ENCODE peak calls at places on chromosomes 6 and 20, in five cellular contexts. One of them, this sample, is unnamed.

GRCh38 chr6:45801471-45802289 is 214.0 kb downstream of the CLIC5 start:
- DNase-seq in H9: no peak
- DNase-seq in endodermal cell: no peak
- DNase-seq in psoas muscle: no peak
- DNase-seq in breast epithelium: no peak
- DNase-seq in this sample: no peak

GRCh38 chr6:33958208-33958862 is 154.5 kb upstream of the MLN start:
- DNase-seq in H9: peak; percentile 68
- DNase-seq in endodermal cell: peak; percentile 86
- DNase-seq in psoas muscle: no peak
- DNase-seq in breast epithelium: no peak
- DNase-seq in this sample: no peak

GRCh38 chr6:151063339-151063738 is 176.4 kb upstream of the AKAP12 start:
- DNase-seq in H9: no peak
- DNase-seq in endodermal cell: no peak
- DNase-seq in psoas muscle: no peak
- DNase-seq in breast epithelium: no peak
- DNase-seq in this sample: no peak

GRCh38 chr6:16064687-16065086 is 64.2 kb upstream of the MYLIP start:
- DNase-seq in H9: peak; percentile 87
- DNase-seq in endodermal cell: peak; percentile 72
- DNase-seq in psoas muscle: no peak
- DNase-seq in breast epithelium: no peak
- DNase-seq in this sample: peak; percentile 57

GRCh38 chr6:126657556-126658129 is 317.7 kb downstream of the CENPW start:
- DNase-seq in H9: no peak
- DNase-seq in endodermal cell: peak; percentile 49
- DNase-seq in psoas muscle: no peak
- DNase-seq in breast epithelium: no peak
- DNase-seq in this sample: no peak

GRCh38 chr6:156720739-156721714 is 56.2 kb upstream of the ARID1B start:
- DNase-seq in H9: peak; percentile 83
- DNase-seq in endodermal cell: peak; percentile 88
- DNase-seq in psoas muscle: no peak
- DNase-seq in breast epithelium: peak; percentile 68
- DNase-seq in this sample: peak; percentile 71

GRCh38 chr6:53432318-53433161 is 83.8 kb upstream of the ELOVL5 start:
- DNase-seq in H9: no peak
- DNase-seq in endodermal cell: no peak
- DNase-seq in psoas muscle: no peak
- DNase-seq in breast epithelium: no peak
- DNase-seq in this sample: no peak

GRCh38 chr20:63556873-63557478 is 3.0 kb downstream of the FNDC11 start:
- DNase-seq in H9: no peak
- DNase-seq in endodermal cell: no peak
- DNase-seq in psoas muscle: no peak
- DNase-seq in breast epithelium: no peak
- DNase-seq in this sample: no peak

GRCh38 chr6:167721291-167721690 is 105.4 kb upstream of the AFDN start:
- DNase-seq in H9: no peak
- DNase-seq in endodermal cell: peak; percentile 40
- DNase-seq in psoas muscle: no peak
- DNase-seq in breast epithelium: no peak
- DNase-seq in this sample: no peak

GRCh38 chr6:21229061-21229460 is 364.5 kb upstream of the SOX4 start:
- DNase-seq in H9: no peak
- DNase-seq in endodermal cell: no peak
- DNase-seq in psoas muscle: no peak
- DNase-seq in breast epithelium: no peak
- DNase-seq in this sample: no peak

GRCh38 chr6:51339728-51340127 is 521.1 kb downstream of the TFAP2B start:
- DNase-seq in H9: peak; percentile 29
- DNase-seq in endodermal cell: peak; percentile 76
- DNase-seq in psoas muscle: no peak
- DNase-seq in breast epithelium: no peak
- DNase-seq in this sample: peak; percentile 7

GRCh38 chr6:25942561-25943147 is 12.2 kb upstream of the SLC17A2 start:
- DNase-seq in H9: no peak
- DNase-seq in endodermal cell: no peak
- DNase-seq in psoas muscle: no peak
- DNase-seq in breast epithelium: no peak
- DNase-seq in this sample: no peak

GRCh38 chr6:13135152-13135551 is 193.2 kb downstream of the TBC1D7 start:
- DNase-seq in H9: no peak
- DNase-seq in endodermal cell: peak; percentile 50
- DNase-seq in psoas muscle: no peak
- DNase-seq in breast epithelium: no peak
- DNase-seq in this sample: no peak

GRCh38 chr6:128990349-128990748 is 107.4 kb downstream of the LAMA2 start:
- DNase-seq in H9: no peak
- DNase-seq in endodermal cell: no peak
- DNase-seq in psoas muscle: no peak
- DNase-seq in breast epithelium: no peak
- DNase-seq in this sample: no peak

GRCh38 chr6:29676981-29677601 is 3.9 kb downstream of the ZFP57 start:
- DNase-seq in H9: no peak
- DNase-seq in endodermal cell: no peak
- DNase-seq in psoas muscle: no peak
- DNase-seq in breast epithelium: peak; percentile 40
- DNase-seq in this sample: no peak

GRCh38 chr20:46752639-46753235 is 43.3 kb downstream of the SLC2A10 start:
- DNase-seq in H9: peak; percentile 60
- DNase-seq in endodermal cell: peak; percentile 88
- DNase-seq in psoas muscle: peak; percentile 34
- DNase-seq in breast epithelium: peak; percentile 52
- DNase-seq in this sample: no peak

GRCh38 chr20:45419188-45420091 is 3.5 kb downstream of the PIGT start:
- DNase-seq in H9: no peak
- DNase-seq in endodermal cell: no peak
- DNase-seq in psoas muscle: peak; percentile 63
- DNase-seq in breast epithelium: peak; percentile 79
- DNase-seq in this sample: no peak

GRCh38 chr6:6494677-6495076 is 93.8 kb upstream of the LY86 start:
- DNase-seq in H9: peak; percentile 85
- DNase-seq in endodermal cell: peak; percentile 95
- DNase-seq in psoas muscle: peak; percentile 28
- DNase-seq in breast epithelium: no peak
- DNase-seq in this sample: peak; percentile 61

GRCh38 chr6:127554435-127555006 is 22.5 kb upstream of the C6orf58 start:
- DNase-seq in H9: peak; percentile 43
- DNase-seq in endodermal cell: peak; percentile 76
- DNase-seq in psoas muscle: no peak
- DNase-seq in breast epithelium: no peak
- DNase-seq in this sample: peak; percentile 29

GRCh38 chr20:46151936-46152335 is 33.8 kb downstream of the CD40 start:
- DNase-seq in H9: peak; percentile 65
- DNase-seq in endodermal cell: peak; percentile 87
- DNase-seq in psoas muscle: no peak
- DNase-seq in breast epithelium: no peak
- DNase-seq in this sample: no peak

GRCh38 chr20:40188319-40188718 is 500.7 kb downstream of the MAFB start:
- DNase-seq in H9: no peak
- DNase-seq in endodermal cell: no peak
- DNase-seq in psoas muscle: no peak
- DNase-seq in breast epithelium: no peak
- DNase-seq in this sample: no peak

GRCh38 chr6:112466378-112467151 is 119.4 kb downstream of the RFPL4B start:
- DNase-seq in H9: no peak
- DNase-seq in endodermal cell: no peak
- DNase-seq in psoas muscle: no peak
- DNase-seq in breast epithelium: no peak
- DNase-seq in this sample: no peak

GRCh38 chr6:43895656-43896055 is 125.6 kb downstream of the VEGFA start:
- DNase-seq in H9: no peak
- DNase-seq in endodermal cell: no peak
- DNase-seq in psoas muscle: no peak
- DNase-seq in breast epithelium: no peak
- DNase-seq in this sample: no peak
- H3K4me1 ChIP-seq in H9: peaks cover under 1% of the 10 kb centered on the region
- H3K4me1 ChIP-seq in endodermal cell: peaks cover 11% of the 10 kb centered on the region
- H3K4me1 ChIP-seq in psoas muscle: no peaks in the 10 kb centered on the region
- H3K4me1 ChIP-seq in breast epithelium: no peaks in the 10 kb centered on the region
- H3K4me1 ChIP-seq in this sample: peaks cover 2% of the 10 kb centered on the region

DNA sequence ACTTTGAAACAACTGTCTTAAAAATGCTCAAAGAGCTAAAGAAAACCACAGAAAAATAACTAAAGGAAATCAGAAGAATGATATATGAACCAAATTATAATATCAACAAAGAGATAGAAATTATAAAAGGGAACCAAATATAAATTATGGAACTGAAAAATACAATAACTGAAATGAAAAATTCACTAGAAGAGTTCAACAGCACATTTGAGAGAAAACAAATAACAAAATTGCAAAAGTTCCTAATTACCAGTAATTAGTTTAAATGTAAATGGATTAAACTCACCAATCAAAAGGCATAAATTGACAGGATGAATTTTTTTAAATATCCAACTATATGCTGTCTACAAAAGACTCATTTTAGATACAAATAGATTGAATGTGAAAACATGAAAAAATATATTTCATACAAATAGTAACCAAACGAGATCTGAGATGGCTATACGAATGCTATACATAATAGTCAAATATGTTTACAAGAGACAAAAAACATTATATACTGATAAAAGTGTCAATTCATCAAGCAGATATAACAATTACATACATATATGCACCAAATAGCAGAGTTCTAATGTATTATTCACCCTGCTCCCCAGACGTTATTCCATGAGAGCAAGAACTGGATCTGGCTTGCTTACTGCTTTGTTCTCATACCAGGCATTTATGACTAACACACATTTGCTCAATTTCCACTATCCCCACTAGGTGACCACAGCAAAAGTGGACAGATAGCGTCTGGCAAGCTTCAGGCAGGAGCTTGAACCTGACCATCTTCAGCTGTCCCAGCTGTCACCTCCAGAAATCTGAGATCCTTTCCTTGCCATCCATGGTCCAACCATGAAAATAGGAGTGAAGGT is 72.4 kb upstream of the SIRPA start:
- DNase-seq in H9: no peak
- DNase-seq in endodermal cell: no peak
- DNase-seq in psoas muscle: no peak
- DNase-seq in breast epithelium: no peak
- DNase-seq in this sample: no peak
- H3K27ac ChIP-seq in H9: no peak overlapping the region
- H3K27ac ChIP-seq in endodermal cell: no peak overlapping the region
- H3K27ac ChIP-seq in psoas muscle: no peak overlapping the region
- H3K27ac ChIP-seq in breast epithelium: no peak overlapping the region
- H3K27ac ChIP-seq in this sample: no peak overlapping the region

GRCh38 chr20:10511507-10512231 is 76.6 kb downstream of the SLX4IP start:
- DNase-seq in H9: peak; percentile 81
- DNase-seq in endodermal cell: peak; percentile 86
- DNase-seq in psoas muscle: peak; percentile 82
- DNase-seq in breast epithelium: peak; percentile 85
- DNase-seq in this sample: no peak

GRCh38 chr20:10510216-10510615 is 75.1 kb downstream of the SLX4IP start:
- DNase-seq in H9: no peak
- DNase-seq in endodermal cell: no peak
- DNase-seq in psoas muscle: no peak
- DNase-seq in breast epithelium: no peak
- DNase-seq in this sample: no peak

GRCh38 chr20:10513091-10513490 is 78.0 kb downstream of the SLX4IP start:
- DNase-seq in H9: no peak
- DNase-seq in endodermal cell: no peak
- DNase-seq in psoas muscle: no peak
- DNase-seq in breast epithelium: no peak
- DNase-seq in this sample: no peak

GRCh38 chr20:10509411-10509810 is 74.3 kb downstream of the SLX4IP start:
- DNase-seq in H9: no peak
- DNase-seq in endodermal cell: no peak
- DNase-seq in psoas muscle: no peak
- DNase-seq in breast epithelium: no peak
- DNase-seq in this sample: no peak

GRCh38 chr20:10511166-10511506 is 76.0 kb downstream of the SLX4IP start:
- DNase-seq in H9: no peak
- DNase-seq in endodermal cell: no peak
- DNase-seq in psoas muscle: no peak
- DNase-seq in breast epithelium: no peak
- DNase-seq in this sample: no peak
- H3K4me1 ChIP-seq in H9: peaks cover 9% of the 10 kb centered on the region
- H3K4me1 ChIP-seq in endodermal cell: peaks cover 2% of the 10 kb centered on the region
- H3K4me1 ChIP-seq in psoas muscle: peaks cover 41% of the 10 kb centered on the region
- H3K4me1 ChIP-seq in breast epithelium: peaks cover 28% of the 10 kb centered on the region
- H3K4me1 ChIP-seq in this sample: peaks cover 7% of the 10 kb centered on the region

DNA sequence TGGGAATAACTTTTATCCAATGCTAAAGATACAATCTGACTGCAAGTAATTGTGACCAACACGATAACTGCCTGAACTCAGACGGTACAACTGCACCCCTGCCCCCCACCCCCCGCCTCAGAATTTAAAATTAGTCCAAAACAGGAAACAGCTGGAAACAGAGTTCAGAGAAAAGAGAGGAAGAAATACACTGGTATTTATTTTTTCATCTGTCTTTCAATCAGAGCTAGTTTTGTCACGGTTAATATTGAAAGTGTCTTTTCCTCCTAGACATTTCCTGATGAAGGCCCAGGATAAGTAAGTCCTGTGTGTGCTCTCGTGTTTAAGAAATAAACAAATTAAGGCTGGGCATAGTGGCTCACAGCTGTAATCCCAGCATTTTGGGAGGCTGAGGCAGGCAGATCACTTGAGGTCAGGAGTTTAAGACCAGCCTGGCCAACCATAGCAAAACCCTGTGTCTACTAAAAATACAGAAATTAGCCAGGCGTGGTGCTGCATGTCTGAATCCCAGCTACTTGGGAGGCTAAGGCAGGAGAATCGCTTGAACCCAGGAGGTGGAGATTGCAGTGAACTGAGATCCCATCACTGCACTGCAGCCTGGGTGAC is 21.5 kb downstream of the ACSS1 start:
- DNase-seq in H9: no peak
- DNase-seq in endodermal cell: no peak
- DNase-seq in psoas muscle: peak; percentile 2
- DNase-seq in breast epithelium: no peak
- DNase-seq in this sample: no peak
- H3K27ac ChIP-seq in H9: no peak overlapping the region
- H3K27ac ChIP-seq in endodermal cell: no peak overlapping the region
- H3K27ac ChIP-seq in psoas muscle: peak overlapping the region; percentile 89
- H3K27ac ChIP-seq in breast epithelium: no peak overlapping the region
- H3K27ac ChIP-seq in this sample: no peak overlapping the region